ENCODE peak calls at places on chromosome 17, in four cellular contexts. One of them, this sample, is unnamed.
A peak's percentile ranks its signal among the peaks of the same experiment; 100 is the strongest.

GRCh38 chr17:65370669-65371126 is 190.8 kb downstream of the AXIN2 start:
- DNase-seq in GM12878: no peak
- DNase-seq in HL-60: peak; percentile 16
- DNase-seq in GM12891: no peak
- DNase-seq in this sample: no peak

GRCh38 chr17:38539386-38539785 is 66.4 kb downstream of the SRCIN1 start:
- DNase-seq in GM12878: no peak
- DNase-seq in HL-60: no peak
- DNase-seq in GM12891: no peak
- DNase-seq in this sample: no peak

GRCh38 chr17:80208050-80208449 is 12.1 kb downstream of the SGSH start:
- DNase-seq in GM12878: no peak
- DNase-seq in HL-60: no peak
- DNase-seq in GM12891: no peak
- DNase-seq in this sample: no peak

GRCh38 chr17:31581491-31581890 is 190.0 kb downstream of the RAB11FIP4 start:
- DNase-seq in GM12878: no peak
- DNase-seq in HL-60: no peak
- DNase-seq in GM12891: no peak
- DNase-seq in this sample: no peak

GRCh38 chr17:44820631-44821196 is 9.4 kb downstream of the GJC1 start:
- DNase-seq in GM12878: no peak
- DNase-seq in HL-60: no peak
- DNase-seq in GM12891: no peak
- DNase-seq in this sample: no peak

GRCh38 chr17:31467502-31468256 is 76.2 kb downstream of the RAB11FIP4 start:
- DNase-seq in GM12878: no peak
- DNase-seq in HL-60: no peak
- DNase-seq in GM12891: no peak
- DNase-seq in this sample: no peak

GRCh38 chr17:2172447-2172938 is 117.6 kb downstream of the HIC1 start:
- DNase-seq in GM12878: no peak
- DNase-seq in HL-60: no peak
- DNase-seq in GM12891: no peak
- DNase-seq in this sample: no peak

GRCh38 chr17:83196973-83197880 is 117.8 kb downstream of the METRNL start:
- DNase-seq in GM12878: no peak
- DNase-seq in HL-60: no peak
- DNase-seq in GM12891: no peak
- DNase-seq in this sample: no peak

GRCh38 chr17:16652847-16653366 is 743 bp downstream of the ZNF624 start:
- DNase-seq in GM12878: no peak
- DNase-seq in HL-60: peak; percentile 0
- DNase-seq in GM12891: no peak
- DNase-seq in this sample: no peak

GRCh38 chr17:1109606-1110523 is 69.9 kb downstream of the ABR start:
- DNase-seq in GM12878: no peak
- DNase-seq in HL-60: no peak
- DNase-seq in GM12891: peak; percentile 67
- DNase-seq in this sample: no peak

GRCh38 chr17:63817736-63818385 is 9.4 kb upstream of the PSMC5 start:
- DNase-seq in GM12878: no peak
- DNase-seq in HL-60: no peak
- DNase-seq in GM12891: no peak
- DNase-seq in this sample: no peak

DNA sequence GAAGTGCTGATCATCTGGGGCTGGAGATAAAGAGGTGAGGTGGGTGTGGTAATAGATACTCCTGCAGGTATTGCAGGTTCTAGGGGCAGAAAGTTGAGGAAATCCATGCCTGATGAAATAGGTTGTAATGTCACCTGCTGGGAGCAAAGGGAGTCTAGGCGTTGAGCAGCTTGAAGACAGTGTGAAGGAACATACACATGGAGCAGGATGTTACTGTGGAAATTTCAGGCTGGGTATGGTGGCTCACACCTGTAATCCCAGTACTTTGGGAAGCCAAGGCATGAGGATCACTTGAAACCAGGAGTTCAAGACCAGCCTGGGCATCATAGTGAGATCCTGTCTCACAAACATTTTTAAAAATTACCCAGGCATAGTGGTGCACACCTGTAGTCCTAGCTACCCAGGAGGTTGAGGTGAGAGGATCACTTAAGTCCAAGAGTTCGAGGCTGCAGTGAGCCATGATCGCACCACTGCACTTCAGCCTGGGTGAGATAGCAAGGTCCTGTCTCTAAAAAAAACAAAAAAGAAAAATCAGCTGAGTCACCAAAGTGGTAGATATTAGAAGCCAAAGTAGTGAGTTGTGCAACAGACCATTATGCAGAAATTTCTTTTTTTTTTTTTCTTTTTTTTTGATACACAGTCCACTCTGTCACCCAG is 9.1 kb upstream of the CRYBA1 start:
- DNase-seq in GM12878: no peak
- DNase-seq in HL-60: peak; percentile 21
- DNase-seq in GM12891: no peak
- DNase-seq in this sample: no peak
- TF ChIP-seq SPI1 in GM12878: no peak
- TF ChIP-seq SPI1 in HL-60: no peak
- TF ChIP-seq SPI1 in GM12891: no peak
- TF ChIP-seq SPI1 in this sample: no peak

DNA sequence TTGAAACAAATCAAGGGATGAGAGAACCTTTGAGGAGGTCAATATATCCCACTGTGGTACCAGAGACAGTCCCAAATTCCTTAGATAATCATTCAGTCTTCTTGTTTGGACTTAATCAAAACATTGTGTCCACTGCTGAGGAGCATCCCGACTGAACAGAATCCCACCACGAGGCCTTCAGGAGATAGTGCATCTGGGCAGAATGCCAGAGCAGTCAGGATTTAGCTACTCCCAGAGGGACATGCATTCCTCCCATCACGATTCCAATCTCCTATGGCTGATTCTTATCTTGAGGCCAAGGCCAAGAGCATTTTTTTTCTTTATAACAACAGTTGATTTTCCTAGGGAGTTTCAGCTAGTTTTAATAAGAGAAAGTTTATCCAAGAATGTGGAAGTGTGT is 87.4 kb upstream of the COX10 start:
- DNase-seq in GM12878: no peak
- DNase-seq in HL-60: no peak
- DNase-seq in GM12891: no peak
- DNase-seq in this sample: no peak
- TF ChIP-seq SPI1 in GM12878: no peak
- TF ChIP-seq SPI1 in HL-60: no peak
- TF ChIP-seq SPI1 in GM12891: no peak
- TF ChIP-seq SPI1 in this sample: no peak

GRCh38 chr17:29170682-29171081 is 9.5 kb downstream of the MYO18A start:
- DNase-seq in GM12878: no peak
- DNase-seq in HL-60: no peak
- DNase-seq in GM12891: no peak
- DNase-seq in this sample: no peak

GRCh38 chr17:29172589-29172988 is 7.6 kb downstream of the MYO18A start:
- DNase-seq in GM12878: no peak
- DNase-seq in HL-60: no peak
- DNase-seq in GM12891: no peak
- DNase-seq in this sample: no peak

GRCh38 chr17:29168079-29168758 is 12.0 kb downstream of the MYO18A start:
- DNase-seq in GM12878: no peak
- DNase-seq in HL-60: no peak
- DNase-seq in GM12891: no peak
- DNase-seq in this sample: peak; percentile 7

GRCh38 chr17:29167393-29168078 is 12.7 kb downstream of the MYO18A start:
- DNase-seq in GM12878: no peak
- DNase-seq in HL-60: no peak
- DNase-seq in GM12891: no peak
- DNase-seq in this sample: no peak

DNA sequence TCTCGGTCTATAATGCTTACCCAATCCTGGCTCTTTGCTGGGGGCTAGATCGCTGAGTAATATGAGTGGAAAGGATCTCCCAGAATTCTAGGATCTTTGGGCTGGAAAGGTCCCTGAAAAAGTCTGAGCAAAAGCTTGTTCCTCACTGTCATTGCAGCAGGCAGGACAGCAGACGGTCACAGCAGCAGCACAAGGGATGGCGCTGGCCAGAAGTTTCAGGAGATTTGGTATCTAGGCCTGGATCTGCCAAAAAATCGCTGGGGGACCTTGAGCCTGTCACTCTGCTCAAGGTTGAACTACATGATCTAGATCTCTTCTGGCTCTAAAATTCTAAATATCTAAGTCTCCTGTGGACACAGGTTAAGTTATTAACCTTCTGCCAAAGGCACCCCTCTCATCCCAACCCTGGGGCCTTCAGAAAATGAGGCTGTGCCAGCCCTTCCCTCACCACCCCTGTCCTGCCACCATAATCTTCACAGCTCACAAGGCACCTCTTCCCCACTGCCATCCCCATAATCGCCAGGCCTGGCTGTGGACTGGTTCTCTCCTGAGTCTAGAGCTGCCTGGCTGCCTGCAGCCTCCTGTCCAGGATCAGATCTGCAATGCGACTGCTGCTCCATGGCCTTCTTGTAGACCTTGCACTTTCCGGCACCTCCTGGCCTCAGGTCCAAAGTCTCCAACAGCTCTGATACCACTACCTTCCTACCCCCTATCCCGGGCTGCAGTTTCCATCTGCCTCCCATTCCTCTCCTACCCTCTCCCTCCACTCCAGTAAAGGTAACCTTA is 10.2 kb downstream of the MYO18A start:
- DNase-seq in GM12878: no peak
- DNase-seq in HL-60: no peak
- DNase-seq in GM12891: no peak
- DNase-seq in this sample: no peak
- TF ChIP-seq SPI1 in GM12878: no peak
- TF ChIP-seq SPI1 in HL-60: no peak
- TF ChIP-seq SPI1 in GM12891: no peak
- TF ChIP-seq SPI1 in this sample: no peak

DNA sequence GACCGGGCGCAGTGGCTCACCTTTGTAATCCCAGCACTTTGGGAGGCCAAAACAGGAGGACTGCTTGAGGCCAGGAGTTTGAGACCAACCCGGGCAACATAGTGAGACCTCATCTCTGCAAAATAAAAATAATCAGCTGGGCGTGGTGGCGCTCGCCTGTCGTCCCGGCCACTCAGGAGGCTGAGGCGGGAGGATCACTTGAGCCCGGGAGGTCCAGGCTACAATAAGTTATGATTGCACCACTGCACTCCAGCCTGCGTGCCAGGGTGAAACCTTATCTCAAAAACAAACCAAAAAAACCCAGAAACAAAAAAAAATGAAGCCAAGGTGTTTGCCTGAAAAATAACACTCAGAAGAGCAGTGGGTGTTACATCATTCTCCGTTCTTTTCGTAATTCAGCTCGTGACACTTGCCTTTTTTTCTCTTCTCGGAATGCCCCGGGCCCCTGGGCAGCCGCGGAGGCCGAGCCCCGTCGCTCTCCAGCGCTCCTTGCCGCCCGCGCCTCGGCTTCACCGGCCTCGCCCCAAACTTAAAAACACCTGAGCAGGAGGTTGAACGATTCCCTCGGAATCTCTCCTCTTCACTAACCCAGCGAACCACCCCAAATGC is 17.0 kb downstream of the PRCD start:
- DNase-seq in GM12878: no peak
- DNase-seq in HL-60: peak; percentile 70
- DNase-seq in GM12891: no peak
- DNase-seq in this sample: no peak
- TF ChIP-seq SPI1 in GM12878: no peak
- TF ChIP-seq SPI1 in HL-60: no peak
- TF ChIP-seq SPI1 in GM12891: no peak
- TF ChIP-seq SPI1 in this sample: no peak

DNA sequence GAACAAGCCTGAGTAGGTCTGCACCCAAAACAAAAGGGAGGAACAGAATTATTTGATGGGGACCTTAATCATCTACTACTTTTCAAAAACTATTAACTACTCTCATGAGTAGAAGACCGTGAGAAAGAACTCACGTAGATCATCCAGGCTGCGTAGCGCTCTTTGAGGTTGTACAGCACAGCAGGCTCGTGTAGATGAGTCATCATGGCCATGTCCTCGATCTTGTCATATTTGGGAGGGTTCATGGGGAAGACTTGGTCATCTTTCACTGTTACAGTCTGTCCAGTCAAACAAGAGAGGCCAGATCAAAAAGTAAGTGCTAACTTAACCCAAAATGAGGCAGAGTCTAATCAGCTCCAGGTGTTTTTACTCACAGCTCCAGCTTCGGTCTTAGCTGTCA is 2.3 kb downstream of the MYH1 start:
- DNase-seq in GM12878: no peak
- DNase-seq in HL-60: no peak
- DNase-seq in GM12891: no peak
- DNase-seq in this sample: no peak
- TF ChIP-seq SPI1 in GM12878: no peak
- TF ChIP-seq SPI1 in HL-60: no peak
- TF ChIP-seq SPI1 in GM12891: no peak
- TF ChIP-seq SPI1 in this sample: no peak

GRCh38 chr17:57395721-57396321 is 139.5 kb downstream of the MSI2 start:
- DNase-seq in GM12878: no peak
- DNase-seq in HL-60: no peak
- DNase-seq in GM12891: no peak
- DNase-seq in this sample: no peak

GRCh38 chr17:57394375-57394774 is 138.1 kb downstream of the MSI2 start:
- DNase-seq in GM12878: no peak
- DNase-seq in HL-60: no peak
- DNase-seq in GM12891: no peak
- DNase-seq in this sample: no peak

GRCh38 chr17:57393368-57393767 is 137.0 kb downstream of the MSI2 start:
- DNase-seq in GM12878: no peak
- DNase-seq in HL-60: no peak
- DNase-seq in GM12891: no peak
- DNase-seq in this sample: no peak

GRCh38 chr17:57397402-57397801 is 141.1 kb downstream of the MSI2 start:
- DNase-seq in GM12878: no peak
- DNase-seq in HL-60: no peak
- DNase-seq in GM12891: no peak
- DNase-seq in this sample: no peak

GRCh38 chr17:57396515-57396921 is 140.2 kb downstream of the MSI2 start:
- DNase-seq in GM12878: no peak
- DNase-seq in HL-60: no peak
- DNase-seq in GM12891: no peak
- DNase-seq in this sample: no peak
- TF ChIP-seq SPI1 in GM12878: no peak
- TF ChIP-seq SPI1 in HL-60: no peak
- TF ChIP-seq SPI1 in GM12891: no peak
- TF ChIP-seq SPI1 in this sample: no peak

GRCh38 chr17:20063665-20064648 is 54.8 kb downstream of the SPECC1 start:
- DNase-seq in GM12878: peak; percentile 76
- DNase-seq in HL-60: peak; percentile 89
- DNase-seq in GM12891: no peak
- DNase-seq in this sample: no peak
- TF ChIP-seq SPI1 in GM12878: no peak
- TF ChIP-seq SPI1 in HL-60: no peak
- TF ChIP-seq SPI1 in GM12891: no peak
- TF ChIP-seq SPI1 in this sample: no peak

GRCh38 chr17:7367083-7367482 is 12.1 kb downstream of the TMEM95 start:
- DNase-seq in GM12878: no peak
- DNase-seq in HL-60: no peak
- DNase-seq in GM12891: no peak
- DNase-seq in this sample: no peak
- TF ChIP-seq SPI1 in GM12878: no peak
- TF ChIP-seq SPI1 in HL-60: no peak
- TF ChIP-seq SPI1 in GM12891: no peak
- TF ChIP-seq SPI1 in this sample: no peak